ENCODE peak calls at places on chromosome 22, in five cellular contexts. Y is GM12878, O is HepG2, U is H1, Z is NT2/D1. F is an unnamed sample.

GRCh38 chr22:22556995-22557925 is 1.8 kb downstream of the PRAME start:
- DNase-seq in Z (no peak), Y (no peak), O (no peak), U (no peak), F (no peak)

GRCh38 chr22:40654522-40655167 is 18.1 kb upstream of the MRTFA start:
- DNase-seq in Z (no peak), U (no peak), O (no peak), Y (no peak), F (no peak)

GRCh38 chr22:22060200-22061084 is 77.9 kb upstream of the TOP3B start:
- DNase-seq in U (peak), O (peak), Z (peak), Y (no peak), F (peak)

GRCh38 chr22:28250036-28250695 is 331.1 kb upstream of the PITPNB start:
- DNase-seq in O (no peak), U (no peak), Z (no peak), Y (no peak), F (no peak)

GRCh38 chr22:24160546-24160945 is 20.7 kb upstream of the SUSD2 start:
- DNase-seq in Y (no peak), Z (no peak), U (no peak), O (no peak), F (no peak)

GRCh38 chr22:26846645-26847044 is 189.3 kb downstream of the MIAT start:
- DNase-seq in U (no peak), Y (no peak), Z (no peak), O (no peak), F (no peak)

GRCh38 chr22:22099194-22099486 is 116.6 kb upstream of the TOP3B start:
- DNase-seq in O (no peak), U (no peak), Y (peak), Z (no peak), F (no peak)

GRCh38 chr22:27094633-27095308 is 437.4 kb downstream of the MIAT start:
- DNase-seq in Z (no peak), Y (no peak), U (no peak), O (no peak), F (no peak)

GRCh38 chr22:37267128-37267587 is 15.2 kb upstream of the CYTH4 start:
- DNase-seq in U (no peak), Z (no peak), Y (no peak), O (no peak), F (peak)

GRCh38 chr22:36197065-36197440 is 4.6 kb downstream of the APOL4 start:
- DNase-seq in U (peak), Z (peak), Y (no peak), O (no peak), F (no peak)

GRCh38 chr22:27748355-27749168 is 53.0 kb downstream of the MN1 start:
- DNase-seq in Z (no peak), O (no peak), U (no peak), Y (no peak), F (no peak)

GRCh38 chr22:36323182-36323854 is 64.4 kb downstream of the MYH9 start:
- DNase-seq in O (no peak), Z (no peak), U (no peak), Y (no peak), F (no peak)

GRCh38 chr22:21984793-21985192 is 2.2 kb upstream of the TOP3B start:
- DNase-seq in O (no peak), Z (peak), U (peak), Y (no peak), F (peak)

GRCh38 chr22:17638182-17638431 is 450 bp upstream of the BCL2L13 start:
- DNase-seq in Z (peak), Y (no peak), U (no peak), O (no peak), F (peak)

GRCh38 chr22:23781065-23781464 is 5.7 kb upstream of the SMARCB1 start:
- DNase-seq in O (no peak), Y (no peak), Z (no peak), U (no peak), F (no peak)

GRCh38 chr22:47620391-47620790 is 857.9 kb downstream of the TBC1D22A start:
- DNase-seq in O (no peak), U (no peak), Z (no peak), Y (no peak), F (no peak)

GRCh38 chr22:23504522-23504921 is 75.6 kb downstream of the IGLL1 start:
- DNase-seq in O (no peak), Z (no peak), Y (no peak), U (no peak), F (no peak)

GRCh38 chr22:41021655-41022454 is 70.5 kb upstream of the EP300 start:
- DNase-seq in O (peak), U (no peak), Y (no peak), Z (no peak), F (peak)

GRCh38 chr22:20752104-20752741 is 21.7 kb upstream of the SERPIND1 start:
- DNase-seq in O (no peak), Z (no peak), Y (no peak), U (no peak), F (no peak)

GRCh38 chr22:20748820-20749428 is 25.0 kb upstream of the SERPIND1 start:
- DNase-seq in U (no peak), O (no peak), Z (no peak), Y (peak), F (no peak)

GRCh38 chr22:20751185-20751851 is 22.6 kb upstream of the SERPIND1 start:
- DNase-seq in Y (no peak), O (no peak), Z (no peak), U (no peak), F (no peak)

GRCh38 chr22:20749453-20749852 is 24.5 kb upstream of the SERPIND1 start:
- DNase-seq in O (no peak), Y (no peak), U (no peak), Z (no peak), F (no peak)

GRCh38 chr22:20750461-20751184 is 23.3 kb upstream of the SERPIND1 start:
- DNase-seq in Y (peak), Z (no peak), O (no peak), U (no peak), F (no peak)
- TF ChIP-seq SUZ12 in Y (no peak), Z (no peak), O (no peak), U (no peak), F (no peak)

GRCh38 chr22:30348837-30349236 is 7.9 kb downstream of the SF3A1 start:
- DNase-seq in Y (no peak), O (no peak), U (no peak), Z (no peak), F (no peak)
- TF ChIP-seq SUZ12 in Y (no peak), O (no peak), U (no peak), Z (no peak), F (no peak)

GRCh38 chr22:38397189-38398097 is 57.6 kb downstream of the KCNJ4 start:
- DNase-seq in Z (peak), Y (no peak), O (no peak), U (peak), F (peak)
- TF ChIP-seq SUZ12 in Z (no peak), Y (no peak), O (no peak), U (no peak), F (no peak)

GRCh38 chr22:46139895-46140350 is 10.4 kb upstream of the PPARA start:
- DNase-seq in U (no peak), O (peak), Y (no peak), Z (no peak), F (no peak)

GRCh38 chr22:46143491-46144147 is 6.7 kb upstream of the PPARA start:
- DNase-seq in U (no peak), Z (no peak), O (no peak), Y (no peak), F (no peak)

GRCh38 chr22:46145361-46145851 is 4.9 kb upstream of the PPARA start:
- DNase-seq in O (no peak), Z (no peak), U (no peak), Y (no peak), F (no peak)

GRCh38 chr22:46140989-46141928 is 9.1 kb upstream of the PPARA start:
- DNase-seq in Y (no peak), U (no peak), O (no peak), Z (no peak), F (no peak)

GRCh38 chr22:46142548-46143490 is 7.5 kb upstream of the PPARA start:
- DNase-seq in Y (no peak), Z (no peak), O (no peak), U (no peak), F (no peak)
- TF ChIP-seq SUZ12 in Y (no peak), Z (no peak), O (no peak), U (no peak), F (no peak)

GRCh38 chr22:19578180-19579004 is 54.2 kb upstream of the CLDN5 start:
- DNase-seq in U (no peak), Z (no peak), O (no peak), Y (no peak), F (no peak)
- TF ChIP-seq SUZ12 in U (no peak), Z (no peak), O (no peak), Y (no peak), F (no peak)

GRCh38 chr22:38997518-38997917 is 15.4 kb downstream of the APOBEC3B start:
- DNase-seq in O (no peak), Y (no peak), Z (no peak), U (no peak), F (no peak)

GRCh38 chr22:38996105-38996504 is 14.0 kb downstream of the APOBEC3B start:
- DNase-seq in Z (no peak), Y (no peak), U (no peak), O (no peak), F (no peak)
- TF ChIP-seq SUZ12 in Z (no peak), Y (no peak), U (no peak), O (no peak), F (no peak)

GRCh38 chr22:50620861-50621490 is 7.0 kb downstream of the ARSA start:
- DNase-seq in Z (no peak), O (peak), U (no peak), Y (peak), F (no peak)
- TF ChIP-seq SUZ12 in Z (no peak), O (no peak), U (no peak), Y (no peak), F (no peak)

DNA sequence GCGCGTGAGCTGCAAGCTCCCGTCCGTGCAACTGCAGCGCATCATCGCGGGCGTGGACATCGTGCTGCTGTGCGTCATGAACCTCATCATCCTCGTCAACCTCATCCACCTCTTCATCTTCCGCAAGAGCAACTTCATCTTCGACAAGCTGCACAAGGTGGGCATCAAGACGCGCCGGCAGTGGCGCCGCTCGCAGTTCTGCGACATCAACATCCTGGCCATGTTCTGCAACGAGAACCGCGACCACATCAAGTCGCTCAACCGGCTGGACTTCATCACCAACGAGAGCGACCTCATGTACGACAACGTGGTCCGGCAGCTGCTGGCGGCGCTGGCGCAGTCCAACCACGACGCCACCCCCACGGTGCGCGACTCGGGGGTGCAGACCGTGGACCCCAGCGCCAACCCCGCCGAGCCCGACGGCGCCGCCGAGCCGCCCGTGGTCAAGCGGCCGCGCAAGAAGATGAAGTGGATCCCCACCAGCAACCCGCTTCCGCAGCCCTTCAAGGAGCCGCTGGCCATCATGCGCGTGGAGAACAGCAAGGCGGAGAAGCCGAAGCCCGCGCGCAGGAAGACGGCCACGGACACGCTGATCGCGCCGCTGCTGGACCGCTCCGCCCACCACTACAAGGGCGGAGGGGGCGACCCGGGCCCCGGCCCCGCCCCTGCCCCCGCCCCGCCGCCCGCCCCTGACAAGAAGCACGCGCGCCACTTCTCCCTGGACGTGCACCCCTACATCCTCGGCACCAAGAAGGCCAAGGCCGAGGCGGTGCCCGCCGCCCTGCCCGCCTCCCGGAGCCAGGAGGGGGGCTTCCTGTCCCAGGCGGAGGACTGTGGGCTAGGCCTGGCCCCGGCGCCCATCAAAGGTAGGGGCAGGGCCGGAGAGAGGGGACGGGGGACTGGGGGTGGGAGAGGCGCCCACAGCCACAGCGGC is 7.3 kb downstream of the PANX2 start:
- DNase-seq in U (no peak), Y (no peak), O (no peak), Z (no peak), F (no peak)
- TF ChIP-seq SUZ12 in U (no peak), Y (no peak), O (no peak), Z (no peak), F (no peak)

GRCh38 chr22:43183496-43184263 is 3.3 kb downstream of the TTLL12 start:
- DNase-seq in Y (no peak), U (no peak), Z (no peak), O (peak), F (no peak)

GRCh38 chr22:43185860-43186261 is 1.1 kb downstream of the TTLL12 start:
- DNase-seq in Z (no peak), Y (no peak), O (peak), U (no peak), F (no peak)

GRCh38 chr22:43188829-43189545 is 2.1 kb upstream of the TTLL12 start:
- DNase-seq in Z (no peak), U (no peak), Y (no peak), O (peak), F (no peak)

GRCh38 chr22:43187171-43188099 is 501 bp upstream of the TTLL12 start:
- DNase-seq in Y (peak), O (peak), Z (peak), U (peak), F (peak)

GRCh38 chr22:43186272-43187170 is at the start of gene TTLL12:
- DNase-seq in Z (no peak), Y (no peak), O (no peak), U (no peak), F (peak)
- TF ChIP-seq SUZ12 in Z (no peak), Y (no peak), O (no peak), U (no peak), F (no peak)

DNA sequence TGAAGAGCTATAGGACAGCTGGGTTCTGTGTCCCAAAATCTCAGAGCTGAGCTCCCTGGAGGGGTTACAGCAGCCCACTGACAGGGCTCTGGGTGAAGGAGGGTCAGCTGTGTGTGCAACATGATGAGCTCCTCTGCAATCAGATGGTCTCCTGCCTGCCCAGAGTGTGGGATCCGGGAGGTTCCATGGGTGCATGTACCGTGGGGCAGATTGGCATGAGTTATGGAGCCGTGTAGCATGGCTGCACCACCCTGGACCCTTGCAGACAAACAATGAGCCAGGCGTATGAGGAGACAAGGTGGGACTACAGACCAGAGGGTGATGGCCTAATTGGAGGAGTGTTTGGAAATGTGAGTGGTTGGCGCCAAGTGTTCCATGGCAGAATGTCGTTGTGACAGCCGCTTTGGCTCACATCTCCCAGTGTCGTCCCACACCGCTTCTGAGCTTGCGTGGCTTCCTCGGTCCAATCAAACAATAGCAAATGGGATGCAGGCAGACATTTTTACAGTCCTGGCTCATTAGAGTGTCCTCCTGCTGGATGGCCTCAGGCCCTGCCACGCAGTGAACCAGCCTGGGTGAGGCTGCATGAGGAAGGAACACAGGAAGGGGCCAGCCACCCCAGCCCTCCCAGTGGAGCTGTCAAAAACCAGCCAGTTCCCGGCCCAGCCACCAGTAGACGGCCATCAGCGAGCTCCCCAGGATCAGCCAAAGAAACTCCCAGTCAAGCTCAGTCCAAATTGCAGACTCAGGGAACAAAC is 1067.0 kb downstream of the BRD1 start:
- DNase-seq in U (no peak), Y (no peak), O (no peak), Z (no peak), F (no peak)
- TF ChIP-seq SUZ12 in U (no peak), Y (no peak), O (no peak), Z (no peak), F (no peak)